ENCODE peak calls at places on chromosomes 3 and 15, in ten cellular contexts. H is sigmoid colon, B is dorsolateral prefrontal cortex, I is suprapubic skin, S is neural progenitor cell, R is fibroblast of mammary gland, D is uterus, J is HFF-Myc, E is esophagus squamous epithelium, O is colonic mucosa. X is an unnamed sample.
A peak's percentile ranks its signal among the peaks of the same experiment; 100 is the strongest.

GRCh38 chr15:51168700-51169099 is 74.0 kb upstream of the TNFAIP8L3 start:
- DNase-seq in O (no peak), E (no peak), I (no peak), B (no peak), S (no peak), D (no peak), H (no peak), R (no peak), J (no peak), X (no peak)

GRCh38 chr3:132034486-132035464 is at the start of gene CPNE4:
- DNase-seq in O (peak; percentile 77), I (peak; percentile 72), J (peak; percentile 46), B (peak; percentile 82), H (peak; percentile 68), D (peak; percentile 32), S (peak; percentile 95), E (no peak), R (peak; percentile 69), X (no peak)

GRCh38 chr3:47554335-47554734 is 24.3 kb downstream of the CSPG5 start:
- DNase-seq in B (no peak), H (no peak), R (no peak), O (no peak), I (no peak), E (no peak), J (no peak), D (no peak), S (no peak), X (no peak)

GRCh38 chr15:101108458-101108775 is 143.4 kb downstream of the CHSY1 start:
- DNase-seq in D (no peak), O (no peak), B (no peak), R (no peak), E (no peak), S (no peak), J (no peak), I (no peak), H (no peak), X (no peak)

GRCh38 chr3:81643721-81644120 is 117.7 kb downstream of the GBE1 start:
- DNase-seq in B (no peak), R (peak; percentile 36), H (no peak), E (no peak), J (peak; percentile 14), S (peak; percentile 16), O (no peak), D (no peak), I (no peak), X (peak; percentile 5)

GRCh38 chr3:113532698-113533533 is 561 bp downstream of the SIDT1 start:
- DNase-seq in R (no peak), E (no peak), B (no peak), I (peak; percentile 61), S (peak; percentile 67), D (no peak), O (peak; percentile 49), J (no peak), H (no peak), X (no peak)

GRCh38 chr3:172516318-172517214 is 6.7 kb downstream of the TNFSF10 start:
- DNase-seq in J (no peak), B (no peak), I (peak; percentile 73), D (peak; percentile 55), O (peak; percentile 88), E (no peak), S (no peak), R (peak; percentile 93), H (peak; percentile 80), X (no peak)

GRCh38 chr3:106711650-106712049 is 665.6 kb upstream of the CCDC54 start:
- DNase-seq in H (no peak), E (no peak), D (no peak), B (no peak), O (no peak), I (no peak), J (no peak), R (peak; percentile 65), S (no peak), X (peak; percentile 31)

GRCh38 chr3:190566043-190566933 is 52.4 kb downstream of the IL1RAP start:
- DNase-seq in R (peak; percentile 100), S (no peak), I (peak; percentile 83), H (peak; percentile 87), E (peak; percentile 37), J (peak; percentile 99), O (peak; percentile 28), D (peak; percentile 67), B (peak; percentile 72), X (peak; percentile 99)

GRCh38 chr3:49899815-49900214 is 3.9 kb downstream of the MST1R start:
- DNase-seq in D (no peak), B (peak; percentile 47), O (no peak), S (peak; percentile 70), I (no peak), H (no peak), R (peak; percentile 17), E (no peak), J (no peak), X (no peak)
- TF ChIP-seq CTCF in D (no peak), B (peak; percentile 26), O (no peak), S (peak; percentile 54), I (no peak), H (no peak), R (peak; percentile 27), E (peak; percentile 45), J (peak; percentile 44), X (no peak)

DNA sequence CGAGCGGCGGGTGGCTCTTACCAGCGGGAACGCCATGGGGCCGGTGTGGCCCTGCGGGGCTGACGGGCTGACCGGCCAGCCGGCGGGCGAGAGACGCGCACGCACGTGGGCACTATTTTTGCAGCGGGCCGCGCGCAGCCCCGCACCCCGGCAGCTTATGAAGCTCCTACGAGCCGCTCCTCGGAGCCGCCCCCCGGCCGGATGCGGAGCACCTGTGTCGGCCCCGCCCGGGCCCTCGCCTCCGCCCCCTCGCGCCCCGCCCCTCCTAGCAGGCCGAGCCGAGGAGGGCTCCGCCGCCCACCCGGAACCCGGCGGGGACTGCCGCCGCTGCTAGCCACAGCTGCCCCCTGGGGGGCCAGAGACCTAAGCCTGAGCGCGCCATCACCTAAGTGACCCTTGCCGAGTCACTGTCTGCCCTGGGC is 683 bp upstream of the CPEB1 start:
- DNase-seq in D (peak; percentile 53), I (no peak), J (no peak), B (no peak), S (peak; percentile 60), R (no peak), E (no peak), O (no peak), H (peak; percentile 75), X (no peak)
- H3K4me3 ChIP-seq in D (peak overlapping the region; percentile 53), I (peak overlapping the region; percentile 61), J (peak overlapping the region; percentile 23), B (peak overlapping the region; percentile 79), S (peak overlapping the region; percentile 45), R (no peak overlapping the region), E (peak overlapping the region; percentile 32), O (peak overlapping the region; percentile 39), H (peak overlapping the region; percentile 62), X (peak overlapping the region; percentile 40)

DNA sequence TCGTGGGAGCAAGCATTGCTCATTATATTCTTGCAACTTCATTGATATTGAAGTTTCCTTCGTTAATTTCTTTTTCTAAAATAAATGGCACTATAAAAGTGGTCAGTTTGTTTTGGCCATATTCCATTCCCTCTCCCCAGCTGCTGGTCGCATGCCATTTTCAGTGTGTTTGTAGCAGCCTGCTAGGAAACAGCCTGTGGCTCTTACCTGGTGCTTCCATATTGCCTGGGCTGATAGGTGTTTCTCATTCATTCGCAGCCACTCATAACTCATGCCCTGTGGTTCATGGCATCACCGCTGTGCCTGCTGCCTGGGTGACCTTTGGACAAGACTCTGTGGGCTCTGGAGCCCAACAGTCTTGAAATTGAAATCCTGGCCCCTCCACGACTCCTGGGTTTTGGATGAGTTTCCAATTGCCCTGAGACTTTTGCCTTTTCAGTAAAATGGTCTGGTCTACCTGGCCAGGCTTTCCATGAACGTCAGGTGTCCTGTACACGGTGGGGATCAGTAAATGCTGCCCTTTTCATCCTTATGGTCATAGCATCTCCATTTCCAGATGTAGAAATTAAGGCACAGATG is 69.3 kb downstream of the SLCO3A1 start:
- DNase-seq in B (no peak), J (no peak), I (no peak), D (no peak), E (no peak), S (no peak), O (peak; percentile 40), R (no peak), H (no peak), X (no peak)
- TF ChIP-seq CTCF in B (no peak), J (no peak), I (no peak), D (no peak), E (no peak), S (no peak), O (no peak), R (no peak), H (no peak), X (no peak)

GRCh38 chr3:20240154-20240883 is 54.3 kb upstream of the SGO1 start:
- DNase-seq in S (no peak), J (no peak), D (no peak), R (no peak), H (no peak), B (no peak), I (no peak), E (no peak), O (no peak), X (no peak)
- H3K4me3 ChIP-seq in S (no peak overlapping the region), J (no peak overlapping the region), D (no peak overlapping the region), R (no peak overlapping the region), H (no peak overlapping the region), B (no peak overlapping the region), I (no peak overlapping the region), E (no peak overlapping the region), O (no peak overlapping the region), X (no peak overlapping the region)

GRCh38 chr3:144687862-144688261 is 716.2 kb downstream of the DIPK2A start:
- DNase-seq in R (peak; percentile 6), B (no peak), J (no peak), S (peak; percentile 51), E (no peak), O (no peak), H (no peak), D (no peak), I (no peak), X (no peak)
- TF ChIP-seq CTCF in R (peak; percentile 6), B (no peak), J (peak; percentile 18), S (peak; percentile 47), E (no peak), O (no peak), H (no peak), D (no peak), I (no peak), X (no peak)

GRCh38 chr15:48680841-48681240 is 35.3 kb upstream of the FBN1 start:
- DNase-seq in I (no peak), O (no peak), J (peak; percentile 69), B (no peak), S (no peak), D (no peak), E (no peak), R (peak; percentile 96), H (no peak), X (peak; percentile 73)
- H3K4me3 ChIP-seq in I (no peak overlapping the region), O (no peak overlapping the region), J (no peak overlapping the region), B (no peak overlapping the region), S (no peak overlapping the region), D (no peak overlapping the region), E (no peak overlapping the region), R (no peak overlapping the region), H (no peak overlapping the region), X (no peak overlapping the region)

GRCh38 chr15:30791776-30792175 is 111.9 kb upstream of the FAN1 start:
- DNase-seq in J (no peak), B (no peak), E (no peak), S (no peak), R (no peak), O (no peak), D (no peak), I (no peak), H (no peak), X (no peak)
- TF ChIP-seq CTCF in J (no peak), B (no peak), E (no peak), S (no peak), R (no peak), O (no peak), D (no peak), I (no peak), H (no peak), X (no peak)

GRCh38 chr15:34737379-34737928 is 17.3 kb downstream of the GJD2 start:
- DNase-seq in S (no peak), H (no peak), B (peak; percentile 63), I (no peak), J (no peak), E (no peak), O (no peak), D (no peak), R (no peak), X (no peak)
- H3K4me3 ChIP-seq in S (no peak overlapping the region), H (no peak overlapping the region), B (no peak overlapping the region), I (no peak overlapping the region), J (no peak overlapping the region), E (no peak overlapping the region), O (no peak overlapping the region), D (no peak overlapping the region), R (no peak overlapping the region), X (no peak overlapping the region)

X was measured in AG04449.